ENCODE peak calls at places on chromosomes 6 and 20, in seven cellular contexts. H, D, N, O, F, C and V are unnamed samples.

GRCh38 chr20:19688031-19688806 is 69.8 kb upstream of the RIN2 start:
- DNase-seq in O (peak; percentile 21), N (peak; percentile 80), H (peak; percentile 81), C (peak; percentile 63), F (peak; percentile 79), D (peak; percentile 69), V (peak; percentile 61)

GRCh38 chr20:61932199-61932592 is 133.5 kb downstream of the TAF4 start:
- DNase-seq in H (no peak), O (no peak), C (peak; percentile 5), F (peak; percentile 24), D (peak; percentile 1), N (peak; percentile 1), V (no peak)

GRCh38 chr6:34340906-34341480 is 51.5 kb downstream of the NUDT3 start:
- DNase-seq in H (no peak), F (no peak), O (no peak), D (no peak), C (no peak), N (no peak), V (no peak)

GRCh38 chr20:64130876-64131275 is 23.5 kb upstream of the NPBWR2 start:
- DNase-seq in N (no peak), D (no peak), F (peak; percentile 19), C (no peak), O (no peak), H (no peak), V (no peak)

GRCh38 chr20:45101333-45101850 is 465 bp upstream of the KCNS1 start:
- DNase-seq in N (no peak), O (no peak), F (no peak), H (no peak), C (no peak), D (no peak), V (no peak)

GRCh38 chr6:80196914-80197313 is 90.4 kb downstream of the BCKDHB start:
- DNase-seq in O (no peak), N (no peak), D (no peak), F (no peak), C (no peak), H (no peak), V (no peak)

GRCh38 chr20:63625771-63626423 is 1.0 kb downstream of the GMEB2 start:
- DNase-seq in H (no peak), O (no peak), F (no peak), C (no peak), D (no peak), N (peak; percentile 31), V (no peak)

GRCh38 chr6:43717822-43718221 is 30.2 kb upstream of the MRPS18A start:
- DNase-seq in C (no peak), D (no peak), H (no peak), O (no peak), F (no peak), N (peak; percentile 89), V (no peak)

GRCh38 chr6:37021356-37022129 is 16.1 kb downstream of the FGD2 start:
- DNase-seq in H (no peak), N (no peak), F (peak; percentile 41), O (no peak), C (no peak), D (peak; percentile 70), V (no peak)

GRCh38 chr20:52219441-52219840 is 27.9 kb upstream of the ZFP64 start:
- DNase-seq in O (no peak), F (no peak), C (no peak), N (no peak), D (peak; percentile 26), H (peak; percentile 31), V (no peak)

GRCh38 chr20:49951160-49951559 is 15.0 kb downstream of the RNF114 start:
- DNase-seq in N (no peak), O (no peak), H (no peak), C (no peak), D (no peak), F (no peak), V (no peak)

GRCh38 chr6:30409184-30409583 is 64.2 kb downstream of the RPP21 start:
- DNase-seq in D (no peak), C (no peak), F (no peak), O (no peak), N (no peak), H (no peak), V (no peak)
- TF ChIP-seq CTCF in D (no peak), C (no peak), F (no peak), O (no peak), N (no peak), H (no peak), V (no peak)

GRCh38 chr20:30912006-30912660 is 345.3 kb upstream of the DEFB115 start:
- DNase-seq in N (no peak), D (peak; percentile 67), C (no peak), O (no peak), H (no peak), F (peak; percentile 29), V (no peak)
- TF ChIP-seq CTCF in N (peak; percentile 41), D (no peak), C (no peak), O (peak; percentile 18), H (no peak), F (no peak), V (no peak)

DNA sequence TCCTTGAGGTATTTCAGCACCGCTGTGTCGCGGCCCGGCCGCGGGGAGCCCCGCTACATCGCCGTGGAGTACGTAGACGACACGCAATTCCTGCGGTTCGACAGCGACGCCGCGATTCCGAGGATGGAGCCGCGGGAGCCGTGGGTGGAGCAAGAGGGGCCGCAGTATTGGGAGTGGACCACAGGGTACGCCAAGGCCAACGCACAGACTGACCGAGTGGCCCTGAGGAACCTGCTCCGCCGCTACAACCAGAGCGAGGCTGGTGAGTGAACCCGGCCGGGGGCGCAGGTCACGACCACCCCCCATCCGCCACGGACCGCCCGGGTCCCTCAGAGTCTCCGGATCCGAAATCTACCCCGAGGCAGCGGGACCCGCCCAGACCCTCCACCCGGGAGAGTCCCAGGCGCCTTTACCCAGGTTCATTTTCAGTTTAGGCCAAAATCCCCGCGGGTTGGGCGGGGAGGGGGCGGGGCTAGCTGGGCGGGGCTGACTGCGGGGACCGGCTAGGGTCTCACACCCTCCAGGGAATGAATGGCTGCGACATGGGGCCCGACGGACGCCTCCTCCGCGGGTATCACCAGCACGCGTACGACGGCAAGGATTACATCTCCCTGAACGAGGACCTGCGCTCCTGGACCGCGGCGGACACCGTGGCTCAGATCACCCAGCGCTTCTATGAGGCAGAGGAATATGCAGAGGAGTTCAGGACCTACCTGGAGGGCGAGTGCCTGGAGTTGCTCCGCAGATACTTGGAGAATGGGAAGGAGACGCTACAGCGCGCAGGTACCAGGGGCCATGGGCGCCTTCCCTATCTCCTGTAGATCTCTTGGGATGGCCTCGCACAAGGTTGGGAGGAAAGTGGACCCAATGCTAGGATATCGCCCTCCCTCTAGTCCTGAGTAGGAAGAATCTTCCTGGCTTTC is 693 bp downstream of the HLA-F start:
- DNase-seq in H (peak; percentile 67), N (peak; percentile 57), F (peak; percentile 78), C (peak; percentile 26), O (no peak), D (peak; percentile 68), V (no peak)
- TF ChIP-seq CTCF in H (no peak), N (no peak), F (no peak), C (no peak), O (no peak), D (no peak), V (no peak)

DNA sequence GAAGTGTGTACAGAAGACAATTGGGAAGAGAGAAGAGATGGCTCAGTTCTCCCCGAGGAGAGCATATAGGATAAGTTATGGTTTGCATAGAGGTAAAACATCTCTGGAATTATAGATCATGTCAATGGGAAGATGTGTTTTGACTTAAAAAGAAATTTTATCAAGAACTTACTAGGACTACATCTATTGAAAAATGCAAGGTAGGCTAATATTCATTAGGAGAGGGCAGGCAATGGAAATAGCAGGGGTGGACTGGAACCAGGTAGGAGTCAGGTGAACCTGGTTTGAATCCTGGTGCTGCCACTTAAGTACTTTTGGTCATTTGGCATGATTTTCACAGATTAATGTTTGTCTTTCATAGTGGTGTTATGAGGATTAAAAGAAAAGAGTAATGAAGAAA is 96.2 kb downstream of the FARS2 start:
- DNase-seq in O (no peak), D (no peak), F (no peak), C (no peak), N (no peak), H (no peak), V (no peak)
- TF ChIP-seq CTCF in O (no peak), D (no peak), F (no peak), C (no peak), N (no peak), H (no peak), V (no peak)

GRCh38 chr6:154731296-154732218 is 1.7 kb upstream of the SCAF8 start:
- DNase-seq in F (no peak), N (no peak), C (no peak), H (no peak), O (no peak), D (no peak), V (no peak)

GRCh38 chr6:154733610-154734379 is 579 bp downstream of the SCAF8 start:
- DNase-seq in F (peak; percentile 97), C (peak; percentile 88), N (peak; percentile 97), D (peak; percentile 94), H (peak; percentile 97), O (peak; percentile 86), V (peak; percentile 80)

GRCh38 chr6:154736613-154737259 is 3.5 kb downstream of the SCAF8 start:
- DNase-seq in H (no peak), F (no peak), D (no peak), O (no peak), N (no peak), C (no peak), V (no peak)

GRCh38 chr6:154732538-154732823 is 735 bp upstream of the SCAF8 start:
- DNase-seq in H (no peak), C (no peak), F (no peak), N (no peak), O (no peak), D (peak; percentile 56), V (no peak)

DNA sequence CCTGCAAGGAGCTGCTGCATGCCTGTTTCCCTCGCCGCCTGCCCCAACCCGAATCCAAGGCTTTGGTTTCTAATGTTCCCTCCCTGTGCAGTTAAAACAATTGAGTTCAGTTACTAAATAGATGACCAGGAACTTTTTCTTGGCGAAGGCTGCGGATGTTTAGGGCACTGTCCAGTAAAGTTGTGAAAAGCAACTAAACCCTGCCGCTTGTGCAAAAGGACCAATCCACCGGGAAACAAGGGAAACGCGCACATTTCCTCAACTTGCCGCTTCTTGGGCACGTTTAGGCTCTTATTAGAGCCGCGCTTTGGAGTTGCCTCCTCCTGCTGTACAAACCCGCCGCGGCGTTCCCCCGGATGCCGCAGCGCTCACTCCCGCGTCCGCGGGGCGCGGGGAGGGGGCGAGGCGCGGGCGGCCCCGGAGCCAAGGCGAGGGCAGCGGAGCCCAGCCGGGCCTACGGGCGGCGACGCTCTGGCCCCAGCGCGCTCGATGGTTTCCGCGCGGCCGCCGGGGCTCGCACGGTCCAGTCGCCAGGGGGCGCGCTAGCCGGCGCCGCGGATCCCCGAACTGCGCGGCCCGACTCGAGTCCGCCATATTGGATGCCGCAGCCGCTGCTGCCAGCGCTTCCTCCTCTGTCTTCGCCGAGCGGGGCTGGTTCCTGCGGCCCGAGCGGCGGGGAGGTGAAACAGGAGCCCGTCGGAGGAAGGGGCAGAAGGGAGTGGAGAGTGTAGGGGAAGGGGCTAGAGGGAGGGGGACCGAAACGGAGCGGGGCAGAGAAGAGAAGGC is at the start of gene SCAF8:
- DNase-seq in H (peak; percentile 87), N (peak; percentile 86), C (peak; percentile 63), O (peak; percentile 89), D (peak; percentile 78), F (peak; percentile 88), V (no peak)
- TF ChIP-seq CTCF in H (peak; percentile 78), N (peak; percentile 91), C (peak; percentile 76), O (peak; percentile 89), D (peak; percentile 80), F (peak; percentile 93), V (peak; percentile 48)

DNA sequence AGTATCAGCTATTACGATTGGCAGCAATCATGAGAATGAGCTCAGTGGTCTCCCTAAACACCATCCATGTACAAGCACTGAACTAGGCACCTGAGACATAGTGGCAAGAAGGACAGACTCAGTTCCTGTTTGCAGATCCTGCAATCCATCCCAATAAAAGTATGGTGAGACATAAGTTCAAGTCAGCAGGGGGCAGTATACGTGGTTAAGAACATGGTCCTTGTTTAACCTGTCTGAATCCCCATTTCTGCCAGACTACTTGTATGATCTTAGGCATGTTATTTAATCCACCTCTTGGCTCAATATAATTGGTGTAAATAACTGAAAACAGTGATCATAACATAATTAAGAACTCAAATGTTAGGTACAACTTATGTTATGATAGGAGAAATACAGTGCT is 33.2 kb upstream of the PNISR start:
- DNase-seq in C (no peak), O (no peak), H (no peak), F (no peak), N (no peak), D (no peak), V (no peak)
- TF ChIP-seq CTCF in C (no peak), O (peak; percentile 28), H (no peak), F (no peak), N (peak; percentile 13), D (peak; percentile 35), V (peak; percentile 28)